ENCODE peak calls at places on chromosome 21, in six cellular contexts. S, T, O, D, P and R are unnamed samples.

GRCh38 chr21:32520885-32521735 is 64.2 kb downstream of the TCP10L start:
- DNase-seq in P (peak; percentile 96), T (no peak), S (no peak), O (no peak), D (peak; percentile 98), R (peak; percentile 84)

GRCh38 chr21:44255519-44255981 is 6.1 kb downstream of the DNMT3L start:
- DNase-seq in S (peak; percentile 47), O (no peak), P (peak; percentile 8), D (no peak), T (no peak), R (peak; percentile 63)

GRCh38 chr21:15730484-15731242 is 881 bp downstream of the USP25 start:
- DNase-seq in T (peak; percentile 31), P (no peak), D (peak; percentile 12), O (no peak), S (no peak), R (no peak)

GRCh38 chr21:32185103-32185502 is 93.7 kb downstream of the MIS18A start:
- DNase-seq in S (no peak), O (no peak), T (no peak), P (no peak), D (no peak), R (no peak)

GRCh38 chr21:17270234-17270633 is 242.6 kb upstream of the CXADR start:
- DNase-seq in O (no peak), T (no peak), S (peak; percentile 17), D (peak; percentile 78), P (peak; percentile 61), R (peak; percentile 13)

GRCh38 chr21:16330340-16331319 is 600.8 kb downstream of the USP25 start:
- DNase-seq in P (peak; percentile 71), S (no peak), T (peak; percentile 27), D (peak; percentile 82), O (peak; percentile 29), R (no peak)

GRCh38 chr21:15592957-15593356 is 136.8 kb upstream of the USP25 start:
- DNase-seq in O (no peak), P (no peak), S (no peak), D (no peak), T (no peak), R (no peak)

GRCh38 chr21:14259669-14260458 is 43.9 kb downstream of the RBM11 start:
- DNase-seq in S (peak; percentile 32), P (peak; percentile 28), O (peak; percentile 35), T (peak; percentile 80), D (peak; percentile 61), R (no peak)

GRCh38 chr21:36704281-36704957 is 5.5 kb downstream of the SIM2 start:
- DNase-seq in S (peak; percentile 80), O (no peak), D (no peak), T (no peak), P (no peak), R (no peak)

GRCh38 chr21:38376693-38377092 is 119.9 kb downstream of the KCNJ15 start:
- DNase-seq in D (no peak), O (no peak), T (no peak), P (no peak), S (no peak), R (no peak)

GRCh38 chr21:15986277-15986676 is 256.5 kb downstream of the USP25 start:
- DNase-seq in T (no peak), O (no peak), P (peak; percentile 93), S (no peak), D (no peak), R (no peak)

GRCh38 chr21:24781146-24781545 is 826.1 kb downstream of the MRPL39 start:
- DNase-seq in S (no peak), P (no peak), D (no peak), O (no peak), T (no peak), R (no peak)

GRCh38 chr21:37266515-37267221 is 466 bp downstream of the VPS26C start:
- DNase-seq in O (no peak), P (peak; percentile 38), T (no peak), S (no peak), D (peak; percentile 69), R (peak; percentile 39)

GRCh38 chr21:37699024-37699770 is 217.1 kb downstream of the KCNJ6 start:
- DNase-seq in P (no peak), O (no peak), T (no peak), S (no peak), D (no peak), R (no peak)

GRCh38 chr21:31354604-31355443 is 10.8 kb upstream of the TIAM1 start:
- DNase-seq in O (no peak), D (peak; percentile 94), T (peak; percentile 6), S (no peak), P (peak; percentile 98), R (peak; percentile 89)

GRCh38 chr21:32297449-32297848 is 1.2 kb upstream of the MRAP start:
- DNase-seq in P (no peak), S (no peak), T (no peak), O (no peak), D (no peak), R (no peak)

GRCh38 chr21:28738305-28738704 is 254.4 kb downstream of the LTN1 start:
- DNase-seq in O (no peak), T (no peak), S (no peak), D (no peak), P (no peak), R (no peak)

GRCh38 chr21:21860888-21861287 is 862.7 kb downstream of the NCAM2 start:
- DNase-seq in S (no peak), T (no peak), D (peak; percentile 13), P (peak; percentile 40), O (no peak), R (no peak)

GRCh38 chr21:29258626-29259335 is 39.9 kb upstream of the BACH1 start:
- DNase-seq in P (peak; percentile 87), O (no peak), T (no peak), D (peak; percentile 84), S (no peak), R (peak; percentile 90)

GRCh38 chr21:46366091-46366490 is 42.1 kb downstream of the PCNT start:
- DNase-seq in O (no peak), D (no peak), T (no peak), S (no peak), P (no peak), R (no peak)

GRCh38 chr21:46363698-46364097 is 39.7 kb downstream of the PCNT start:
- DNase-seq in T (no peak), S (peak; percentile 63), O (no peak), P (no peak), D (no peak), R (no peak)

GRCh38 chr21:46362946-46363345 is 39.0 kb downstream of the PCNT start:
- DNase-seq in P (no peak), S (no peak), O (no peak), T (no peak), D (no peak), R (no peak)

GRCh38 chr21:46357684-46358425 is 33.9 kb downstream of the PCNT start:
- DNase-seq in P (no peak), S (no peak), O (no peak), T (no peak), D (no peak), R (no peak)

DNA sequence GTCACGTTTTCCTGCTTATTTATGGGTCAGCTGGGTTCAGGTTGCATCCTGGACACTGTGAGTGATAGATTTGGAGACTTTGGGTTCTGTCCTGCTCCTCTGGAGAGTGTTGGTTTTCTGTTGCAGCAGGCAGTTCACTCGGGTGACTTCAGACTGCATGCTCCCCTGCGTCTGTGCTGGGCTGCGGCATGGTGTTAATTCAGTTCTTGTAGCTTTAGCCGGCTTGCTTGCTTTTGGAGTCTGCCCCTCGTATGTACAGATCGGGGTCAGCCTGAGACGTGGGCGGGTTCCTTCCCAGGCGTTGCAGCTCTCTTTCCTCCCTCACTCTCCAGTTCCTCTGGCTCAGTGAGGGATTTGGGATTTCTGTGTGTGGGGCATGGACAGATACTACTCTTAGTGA is 38.0 kb downstream of the PCNT start:
- DNase-seq in S (no peak), D (no peak), T (no peak), P (no peak), O (no peak), R (no peak)
- H3K36me3 ChIP-seq in S (peaks cover 13% of the 10 kb centered on the region), D (peaks cover 14% of the 10 kb centered on the region), T (peaks cover 3% of the 10 kb centered on the region), P (peaks cover 21% of the 10 kb centered on the region), O (peaks cover 27% of the 10 kb centered on the region), R (peaks cover 74% of the 10 kb centered on the region)

DNA sequence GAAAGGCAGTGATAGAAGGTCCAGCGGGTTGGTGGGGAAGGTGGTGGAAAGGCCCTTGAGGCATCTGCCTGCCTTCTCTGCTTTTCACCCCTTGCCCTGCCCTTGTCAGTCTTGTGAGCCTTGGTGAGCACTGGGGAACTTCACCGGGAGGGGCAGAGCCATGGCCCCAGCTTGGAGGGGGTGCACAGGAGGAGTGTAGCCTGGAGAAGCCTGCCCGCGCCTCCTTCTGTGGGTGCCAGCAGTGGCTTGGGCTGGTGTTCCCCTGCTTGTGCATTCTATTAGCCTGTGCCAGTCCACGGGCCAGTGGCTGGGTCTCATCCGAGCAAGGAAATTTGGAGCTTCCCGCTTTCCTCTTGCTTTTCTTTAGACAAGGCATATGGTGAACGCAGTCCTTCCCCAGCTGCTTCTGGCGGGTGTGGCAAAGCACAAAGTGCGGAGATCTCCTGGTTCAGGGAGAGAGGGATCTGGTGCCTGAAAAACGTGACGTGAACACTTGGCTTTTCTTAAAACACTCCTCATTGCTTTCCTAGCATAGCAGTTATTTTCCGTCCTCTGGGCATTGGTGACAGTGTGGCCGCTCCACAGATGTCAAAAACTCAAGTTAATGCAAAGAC is 10.6 kb upstream of the B3GALT5 start:
- DNase-seq in O (no peak), T (peak; percentile 72), S (no peak), D (no peak), P (no peak), R (no peak)
- H3K4me3 ChIP-seq in O (no peak overlapping the region), T (no peak overlapping the region), S (no peak overlapping the region), D (no peak overlapping the region), P (no peak overlapping the region), R (no peak overlapping the region)

GRCh38 chr21:45421846-45422775 is 17.1 kb downstream of the COL18A1 start:
- DNase-seq in D (no peak), O (no peak), P (no peak), S (no peak), T (no peak), R (no peak)

GRCh38 chr21:45421071-45421845 is 16.3 kb downstream of the COL18A1 start:
- DNase-seq in D (no peak), P (no peak), O (no peak), S (no peak), T (peak; percentile 65), R (no peak)

GRCh38 chr21:45420061-45420521 is 15.1 kb downstream of the COL18A1 start:
- DNase-seq in P (peak; percentile 19), T (no peak), O (no peak), D (no peak), S (no peak), R (no peak)

GRCh38 chr21:45419162-45419561 is 14.2 kb downstream of the COL18A1 start:
- DNase-seq in O (no peak), T (no peak), S (no peak), D (no peak), P (no peak), R (no peak)

GRCh38 chr21:45420623-45421041 is 15.7 kb downstream of the COL18A1 start:
- DNase-seq in T (peak; percentile 22), D (no peak), P (peak; percentile 40), S (no peak), O (no peak), R (no peak)
- H3K36me3 ChIP-seq in T (no peaks in the 10 kb centered on the region), D (no peaks in the 10 kb centered on the region), P (no peaks in the 10 kb centered on the region), S (peaks cover 1% of the 10 kb centered on the region), O (peaks cover 9% of the 10 kb centered on the region), R (no peaks in the 10 kb centered on the region)

DNA sequence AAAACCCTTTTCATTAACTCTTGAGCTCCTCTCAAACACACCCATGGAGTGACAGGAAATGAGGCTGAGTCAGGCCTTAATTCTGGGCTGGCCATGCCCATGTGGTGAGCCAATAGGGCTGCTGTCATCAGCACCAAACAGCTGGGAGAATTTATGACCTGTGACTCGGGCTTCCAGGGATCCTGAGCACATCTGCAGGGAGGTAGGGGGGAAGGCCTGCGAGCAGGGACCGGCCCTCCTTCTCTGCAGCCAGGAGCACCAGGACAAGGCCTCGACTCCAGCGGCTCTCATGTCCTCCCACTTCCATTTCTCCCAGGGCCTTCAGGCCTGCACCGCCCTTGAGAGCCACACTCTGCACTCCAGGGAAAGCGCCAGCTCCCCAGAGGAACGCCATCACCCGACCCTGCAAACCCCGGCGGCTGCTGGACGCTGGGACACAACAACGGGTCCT is 14.6 kb downstream of the RIPK4 start:
- DNase-seq in D (peak; percentile 91), P (peak; percentile 49), T (no peak), S (peak; percentile 61), O (no peak), R (peak; percentile 89)
- H3K4me3 ChIP-seq in D (no peak overlapping the region), P (no peak overlapping the region), T (no peak overlapping the region), S (no peak overlapping the region), O (no peak overlapping the region), R (no peak overlapping the region)